ENCODE peak calls at places on chromosomes 12 and 14, in five cellular contexts. O is naive B cell; U is activated T-helper 9 cell treated with anti-CD3 and anti-CD28 coated beads, Interleukin-2, amount 50 U/mL, for 16 hours; E is smooth muscle cell of the brain vasculature; C is omental fat pad. M is an unnamed sample.

GRCh38 chr12:94263011-94263786 is 114.8 kb downstream of the PLXNC1 start:
- DNase-seq in C (no peak), E (no peak), U (peak; percentile 61), O (no peak), M (no peak)

GRCh38 chr14:66530526-66530925 is 22.6 kb downstream of the GPHN start:
- DNase-seq in O (no peak), U (no peak), E (no peak), C (no peak), M (no peak)

GRCh38 chr14:75531660-75532317 is 9.5 kb downstream of the BATF start:
- DNase-seq in E (no peak), O (no peak), U (no peak), C (no peak), M (no peak)

GRCh38 chr12:42985506-42985905 is 396.0 kb upstream of the PRICKLE1 start:
- DNase-seq in U (no peak), O (no peak), C (no peak), E (no peak), M (no peak)

GRCh38 chr12:53063708-53064612 is 14.1 kb downstream of the TNS2 start:
- DNase-seq in C (peak; percentile 24), U (no peak), E (no peak), O (no peak), M (no peak)

GRCh38 chr12:127125607-127126259 is 1141.2 kb upstream of the TMEM132C start:
- DNase-seq in C (no peak), E (peak; percentile 79), O (no peak), U (peak; percentile 22), M (no peak)

GRCh38 chr12:126727656-126728055 is 1539.3 kb upstream of the TMEM132C start:
- DNase-seq in U (no peak), O (no peak), C (no peak), E (no peak), M (no peak)

GRCh38 chr14:20679907-20680306 is 4.5 kb upstream of the RNASE4 start:
- DNase-seq in E (no peak), C (no peak), O (no peak), U (no peak), M (no peak)

GRCh38 chr12:57765003-57765697 is 1.7 kb downstream of the CYP27B1 start:
- DNase-seq in E (no peak), C (no peak), O (no peak), U (peak; percentile 45), M (no peak)

GRCh38 chr14:85934123-85934885 is 404.4 kb downstream of the FLRT2 start:
- DNase-seq in U (peak; percentile 27), O (peak; percentile 63), C (no peak), E (no peak), M (no peak)

M was measured in glomerular endothelial cell.